ENCODE peak calls at places on chromosomes 6 and 20, in eight cellular contexts. One of them, this sample, is unnamed.

GRCh38 chr20:10447028-10447427 is 11.9 kb downstream of the SLX4IP start:
- DNase-seq in stimulated activated effector memory CD8-positive, alpha-beta T cell treated with anti-CD3 and anti-CD28 coated beads, Interleukin-12 subunit alpha, Interleukin-12 subunit beta, amount 100 ng/mL, for 72 hours: no peak
- DNase-seq in left cardiac atrium: no peak
- DNase-seq in myocyte: peak; percentile 56
- DNase-seq in T-helper 17 cell: no peak
- DNase-seq in left lung: no peak
- DNase-seq in stimulated activated CD4-positive, alpha-beta T cell treated with anti-CD3 and anti-CD28 coated beads, Interleukin-12 subunit alpha, Interleukin-12 subunit beta, amount 100 ng/mL, for 4 hours: peak; percentile 11
- DNase-seq in effector CD8-positive, alpha-beta T cell: no peak
- DNase-seq in this sample: peak; percentile 38

GRCh38 chr6:116373940-116374339 is 3.2 kb downstream of the DSE start:
- DNase-seq in left cardiac atrium: no peak
- DNase-seq in myocyte: no peak
- DNase-seq in T-helper 17 cell: no peak
- DNase-seq in stimulated activated CD4-positive, alpha-beta T cell treated with anti-CD3 and anti-CD28 coated beads, Interleukin-12 subunit alpha, Interleukin-12 subunit beta, amount 100 ng/mL, for 4 hours: no peak
- DNase-seq in stimulated activated effector memory CD8-positive, alpha-beta T cell treated with anti-CD3 and anti-CD28 coated beads, Interleukin-12 subunit alpha, Interleukin-12 subunit beta, amount 100 ng/mL, for 72 hours: no peak
- DNase-seq in left lung: no peak
- DNase-seq in effector CD8-positive, alpha-beta T cell: no peak
- DNase-seq in this sample: no peak

GRCh38 chr20:1810572-1810925 is 84.7 kb upstream of the SIRPA start:
- DNase-seq in myocyte: no peak
- DNase-seq in left cardiac atrium: no peak
- DNase-seq in T-helper 17 cell: no peak
- DNase-seq in stimulated activated effector memory CD8-positive, alpha-beta T cell treated with anti-CD3 and anti-CD28 coated beads, Interleukin-12 subunit alpha, Interleukin-12 subunit beta, amount 100 ng/mL, for 72 hours: no peak
- DNase-seq in effector CD8-positive, alpha-beta T cell: no peak
- DNase-seq in stimulated activated CD4-positive, alpha-beta T cell treated with anti-CD3 and anti-CD28 coated beads, Interleukin-12 subunit alpha, Interleukin-12 subunit beta, amount 100 ng/mL, for 4 hours: no peak
- DNase-seq in left lung: no peak
- DNase-seq in this sample: no peak

GRCh38 chr6:42434237-42434636 is 17.5 kb downstream of the TRERF1 start:
- DNase-seq in T-helper 17 cell: no peak
- DNase-seq in myocyte: peak; percentile 6
- DNase-seq in stimulated activated CD4-positive, alpha-beta T cell treated with anti-CD3 and anti-CD28 coated beads, Interleukin-12 subunit alpha, Interleukin-12 subunit beta, amount 100 ng/mL, for 4 hours: no peak
- DNase-seq in left lung: no peak
- DNase-seq in effector CD8-positive, alpha-beta T cell: no peak
- DNase-seq in stimulated activated effector memory CD8-positive, alpha-beta T cell treated with anti-CD3 and anti-CD28 coated beads, Interleukin-12 subunit alpha, Interleukin-12 subunit beta, amount 100 ng/mL, for 72 hours: no peak
- DNase-seq in left cardiac atrium: no peak
- DNase-seq in this sample: no peak

GRCh38 chr20:63579017-63579705 is 5.1 kb upstream of the HELZ2 start:
- DNase-seq in stimulated activated effector memory CD8-positive, alpha-beta T cell treated with anti-CD3 and anti-CD28 coated beads, Interleukin-12 subunit alpha, Interleukin-12 subunit beta, amount 100 ng/mL, for 72 hours: no peak
- DNase-seq in T-helper 17 cell: no peak
- DNase-seq in myocyte: no peak
- DNase-seq in left lung: no peak
- DNase-seq in effector CD8-positive, alpha-beta T cell: no peak
- DNase-seq in left cardiac atrium: no peak
- DNase-seq in stimulated activated CD4-positive, alpha-beta T cell treated with anti-CD3 and anti-CD28 coated beads, Interleukin-12 subunit alpha, Interleukin-12 subunit beta, amount 100 ng/mL, for 4 hours: no peak
- DNase-seq in this sample: no peak

GRCh38 chr20:11296221-11296620 is 621.5 kb upstream of the BTBD3 start:
- DNase-seq in stimulated activated CD4-positive, alpha-beta T cell treated with anti-CD3 and anti-CD28 coated beads, Interleukin-12 subunit alpha, Interleukin-12 subunit beta, amount 100 ng/mL, for 4 hours: no peak
- DNase-seq in effector CD8-positive, alpha-beta T cell: no peak
- DNase-seq in left cardiac atrium: no peak
- DNase-seq in stimulated activated effector memory CD8-positive, alpha-beta T cell treated with anti-CD3 and anti-CD28 coated beads, Interleukin-12 subunit alpha, Interleukin-12 subunit beta, amount 100 ng/mL, for 72 hours: no peak
- DNase-seq in myocyte: no peak
- DNase-seq in left lung: no peak
- DNase-seq in T-helper 17 cell: no peak
- DNase-seq in this sample: no peak

GRCh38 chr6:169501128-169501527 is 200.7 kb downstream of the WDR27 start:
- DNase-seq in stimulated activated effector memory CD8-positive, alpha-beta T cell treated with anti-CD3 and anti-CD28 coated beads, Interleukin-12 subunit alpha, Interleukin-12 subunit beta, amount 100 ng/mL, for 72 hours: no peak
- DNase-seq in effector CD8-positive, alpha-beta T cell: no peak
- DNase-seq in left lung: no peak
- DNase-seq in stimulated activated CD4-positive, alpha-beta T cell treated with anti-CD3 and anti-CD28 coated beads, Interleukin-12 subunit alpha, Interleukin-12 subunit beta, amount 100 ng/mL, for 4 hours: no peak
- DNase-seq in T-helper 17 cell: no peak
- DNase-seq in myocyte: no peak
- DNase-seq in left cardiac atrium: no peak
- DNase-seq in this sample: no peak

GRCh38 chr6:28474441-28475219 is 31.3 kb upstream of the ZSCAN23 start:
- DNase-seq in stimulated activated CD4-positive, alpha-beta T cell treated with anti-CD3 and anti-CD28 coated beads, Interleukin-12 subunit alpha, Interleukin-12 subunit beta, amount 100 ng/mL, for 4 hours: no peak
- DNase-seq in left cardiac atrium: no peak
- DNase-seq in myocyte: peak; percentile 70
- DNase-seq in T-helper 17 cell: no peak
- DNase-seq in stimulated activated effector memory CD8-positive, alpha-beta T cell treated with anti-CD3 and anti-CD28 coated beads, Interleukin-12 subunit alpha, Interleukin-12 subunit beta, amount 100 ng/mL, for 72 hours: no peak
- DNase-seq in left lung: no peak
- DNase-seq in effector CD8-positive, alpha-beta T cell: no peak
- DNase-seq in this sample: no peak

GRCh38 chr6:29641430-29642213 is 8.6 kb upstream of the GABBR1 start:
- DNase-seq in myocyte: no peak
- DNase-seq in effector CD8-positive, alpha-beta T cell: no peak
- DNase-seq in T-helper 17 cell: no peak
- DNase-seq in left lung: no peak
- DNase-seq in left cardiac atrium: no peak
- DNase-seq in stimulated activated effector memory CD8-positive, alpha-beta T cell treated with anti-CD3 and anti-CD28 coated beads, Interleukin-12 subunit alpha, Interleukin-12 subunit beta, amount 100 ng/mL, for 72 hours: no peak
- DNase-seq in stimulated activated CD4-positive, alpha-beta T cell treated with anti-CD3 and anti-CD28 coated beads, Interleukin-12 subunit alpha, Interleukin-12 subunit beta, amount 100 ng/mL, for 4 hours: no peak
- DNase-seq in this sample: no peak

GRCh38 chr6:72760130-72760793 is 138.4 kb downstream of the KCNQ5 start:
- DNase-seq in effector CD8-positive, alpha-beta T cell: no peak
- DNase-seq in left cardiac atrium: no peak
- DNase-seq in myocyte: no peak
- DNase-seq in T-helper 17 cell: no peak
- DNase-seq in stimulated activated effector memory CD8-positive, alpha-beta T cell treated with anti-CD3 and anti-CD28 coated beads, Interleukin-12 subunit alpha, Interleukin-12 subunit beta, amount 100 ng/mL, for 72 hours: no peak
- DNase-seq in left lung: no peak
- DNase-seq in stimulated activated CD4-positive, alpha-beta T cell treated with anti-CD3 and anti-CD28 coated beads, Interleukin-12 subunit alpha, Interleukin-12 subunit beta, amount 100 ng/mL, for 4 hours: no peak
- DNase-seq in this sample: no peak

GRCh38 chr6:43953794-43954310 is 173.4 kb downstream of the MRPL14 start:
- DNase-seq in left cardiac atrium: peak; percentile 58
- DNase-seq in myocyte: peak; percentile 32
- DNase-seq in left lung: no peak
- DNase-seq in stimulated activated CD4-positive, alpha-beta T cell treated with anti-CD3 and anti-CD28 coated beads, Interleukin-12 subunit alpha, Interleukin-12 subunit beta, amount 100 ng/mL, for 4 hours: no peak
- DNase-seq in stimulated activated effector memory CD8-positive, alpha-beta T cell treated with anti-CD3 and anti-CD28 coated beads, Interleukin-12 subunit alpha, Interleukin-12 subunit beta, amount 100 ng/mL, for 72 hours: no peak
- DNase-seq in effector CD8-positive, alpha-beta T cell: no peak
- DNase-seq in T-helper 17 cell: no peak
- DNase-seq in this sample: no peak

GRCh38 chr20:44866703-44867335 is 18.7 kb upstream of the YWHAB start:
- DNase-seq in left lung: no peak
- DNase-seq in left cardiac atrium: no peak
- DNase-seq in effector CD8-positive, alpha-beta T cell: no peak
- DNase-seq in T-helper 17 cell: no peak
- DNase-seq in myocyte: no peak
- DNase-seq in stimulated activated effector memory CD8-positive, alpha-beta T cell treated with anti-CD3 and anti-CD28 coated beads, Interleukin-12 subunit alpha, Interleukin-12 subunit beta, amount 100 ng/mL, for 72 hours: no peak
- DNase-seq in stimulated activated CD4-positive, alpha-beta T cell treated with anti-CD3 and anti-CD28 coated beads, Interleukin-12 subunit alpha, Interleukin-12 subunit beta, amount 100 ng/mL, for 4 hours: no peak
- DNase-seq in this sample: no peak